ENCODE peak calls at places on chromosome 21, in seven cellular contexts. Q is upper lobe of right lung; X is body of pancreas; L is neuronal stem cell; H is suprapubic skin; O is CD8-positive, alpha-beta memory T cell; E is A549. F is an unnamed sample.

GRCh38 chr21:27715131-27715530 is 748.2 kb upstream of the ADAMTS5 start:
- DNase-seq in Q (no peak), H (no peak), L (no peak), E (no peak), X (no peak), O (no peak), F (no peak)

GRCh38 chr21:38323721-38324591 is 67.2 kb downstream of the KCNJ15 start:
- DNase-seq in L (no peak), Q (no peak), O (peak), E (no peak), H (no peak), X (no peak), F (peak)

GRCh38 chr21:29189358-29189757 is 58.9 kb downstream of the MAP3K7CL start:
- DNase-seq in X (no peak), H (no peak), E (no peak), L (no peak), Q (no peak), O (no peak), F (no peak)

GRCh38 chr21:37513383-37513782 is 146.8 kb downstream of the DYRK1A start:
- DNase-seq in E (no peak), X (no peak), H (no peak), L (no peak), O (no peak), Q (no peak), F (no peak)

GRCh38 chr21:20970691-20971090 is 27.5 kb upstream of the NCAM2 start:
- DNase-seq in X (no peak), Q (no peak), E (no peak), H (no peak), O (no peak), L (no peak), F (no peak)

GRCh38 chr21:32470206-32470605 is 57.7 kb downstream of the EVA1C start:
- DNase-seq in H (peak), L (no peak), Q (peak), O (no peak), X (no peak), E (no peak), F (no peak)

GRCh38 chr21:14273736-14274538 is 58.0 kb downstream of the RBM11 start:
- DNase-seq in E (no peak), O (no peak), H (peak), Q (peak), L (no peak), X (peak), F (no peak)

GRCh38 chr21:28111151-28111619 is 881.5 kb downstream of the LTN1 start:
- DNase-seq in E (no peak), Q (no peak), O (no peak), X (peak), H (peak), L (no peak), F (peak)

GRCh38 chr21:35005077-35005476 is 44.0 kb downstream of the RUNX1 start:
- DNase-seq in H (no peak), O (no peak), L (no peak), X (no peak), E (no peak), Q (no peak), F (no peak)

GRCh38 chr21:32525282-32525681 is 60.0 kb downstream of the TCP10L start:
- DNase-seq in L (no peak), E (no peak), X (no peak), H (no peak), Q (no peak), O (no peak), F (no peak)

GRCh38 chr21:21624674-21625073 is 626.5 kb downstream of the NCAM2 start:
- DNase-seq in L (no peak), O (no peak), E (no peak), Q (no peak), H (no peak), X (no peak), F (peak)

GRCh38 chr21:34519013-34519412 is 7.0 kb upstream of the KCNE1 start:
- DNase-seq in H (no peak), Q (no peak), X (no peak), L (no peak), O (no peak), E (no peak), F (no peak)

GRCh38 chr21:28769683-28770082 is 223.0 kb downstream of the LTN1 start:
- DNase-seq in E (no peak), O (no peak), X (no peak), H (no peak), Q (no peak), L (no peak), F (no peak)

GRCh38 chr21:33199516-33200217 is 30.1 kb upstream of the IFNAR2 start:
- DNase-seq in L (peak), X (peak), H (peak), Q (no peak), E (peak), O (peak), F (peak)

GRCh38 chr21:14713109-14713508 is 167.0 kb upstream of the SAMSN1 start:
- DNase-seq in H (no peak), Q (no peak), E (no peak), O (no peak), X (no peak), L (no peak), F (no peak)

GRCh38 chr21:39737376-39738000 is 7.5 kb upstream of the IGSF5 start:
- DNase-seq in L (no peak), X (no peak), H (no peak), O (no peak), Q (no peak), E (no peak), F (no peak)

GRCh38 chr21:14453339-14453738 is 70.4 kb upstream of the HSPA13 start:
- DNase-seq in L (no peak), E (no peak), O (no peak), X (no peak), H (no peak), Q (no peak), F (no peak)

GRCh38 chr21:23127973-23128372 is 2129.8 kb downstream of the NCAM2 start:
- DNase-seq in H (no peak), X (no peak), Q (no peak), L (no peak), O (no peak), E (no peak), F (no peak)

GRCh38 chr21:34995979-34996303 is 53.2 kb downstream of the RUNX1 start:
- DNase-seq in L (no peak), E (no peak), O (no peak), H (no peak), Q (no peak), X (no peak), F (no peak)

GRCh38 chr21:20875741-20876140 is 122.5 kb upstream of the NCAM2 start:
- DNase-seq in E (no peak), L (peak), Q (no peak), X (no peak), H (no peak), O (no peak), F (no peak)

GRCh38 chr21:21952566-21952965 is 954.4 kb downstream of the NCAM2 start:
- DNase-seq in Q (no peak), O (no peak), E (no peak), H (no peak), X (no peak), L (no peak), F (no peak)

GRCh38 chr21:25577765-25578069 is 29.6 kb downstream of the MRPL39 start:
- DNase-seq in L (no peak), O (no peak), H (no peak), X (no peak), Q (no peak), E (no peak), F (no peak)

GRCh38 chr21:39390212-39390765 is 41.4 kb upstream of the HMGN1 start:
- DNase-seq in L (no peak), O (no peak), E (no peak), H (no peak), Q (no peak), X (no peak), F (no peak)

DNA sequence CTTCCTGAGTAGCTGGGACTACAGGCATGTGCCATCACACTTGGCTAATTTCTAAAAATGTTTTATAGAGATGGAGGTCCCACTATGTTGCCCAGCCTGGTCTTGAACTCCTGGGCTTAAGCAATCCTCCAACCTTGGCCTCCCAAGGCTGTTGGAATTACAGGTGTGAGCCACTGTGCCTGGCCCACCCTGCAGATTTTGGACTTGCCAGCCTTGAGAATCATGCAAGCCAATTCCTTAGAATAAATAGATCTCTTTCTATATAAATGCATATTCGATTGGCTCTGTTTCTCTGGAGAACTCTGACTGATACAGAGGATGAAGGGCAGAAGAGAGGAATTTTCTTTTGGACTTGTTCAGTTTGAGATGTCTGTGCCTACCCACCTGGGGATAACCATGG is 6.7 kb downstream of the CLDN14 start:
- DNase-seq in L (no peak), X (no peak), O (no peak), Q (no peak), H (no peak), E (no peak), F (no peak)
- H3K27ac ChIP-seq in L (no peak), X (no peak), O (no peak), Q (no peak), H (no peak), E (peak), F (no peak)

GRCh38 chr21:42350899-42351543 is at the start of gene TFF2:
- DNase-seq in O (no peak), E (no peak), H (no peak), L (no peak), Q (peak), X (no peak), F (no peak)
- H3K27ac ChIP-seq in O (no peak), E (no peak), H (no peak), L (no peak), Q (no peak), X (no peak), F (no peak)

GRCh38 chr21:45640001-45640887 is 3.3 kb upstream of the PCBP3 start:
- DNase-seq in H (no peak), Q (no peak), E (no peak), O (no peak), X (no peak), L (no peak), F (no peak)
- H3K27ac ChIP-seq in H (peak), Q (no peak), E (no peak), O (no peak), X (no peak), L (no peak), F (no peak)

GRCh38 chr21:16532841-16533240 is 803.1 kb downstream of the USP25 start:
- DNase-seq in O (no peak), Q (no peak), E (no peak), H (no peak), L (no peak), X (no peak), F (no peak)
- H3K27ac ChIP-seq in O (no peak), Q (no peak), E (peak), H (peak), L (no peak), X (no peak), F (no peak)

DNA sequence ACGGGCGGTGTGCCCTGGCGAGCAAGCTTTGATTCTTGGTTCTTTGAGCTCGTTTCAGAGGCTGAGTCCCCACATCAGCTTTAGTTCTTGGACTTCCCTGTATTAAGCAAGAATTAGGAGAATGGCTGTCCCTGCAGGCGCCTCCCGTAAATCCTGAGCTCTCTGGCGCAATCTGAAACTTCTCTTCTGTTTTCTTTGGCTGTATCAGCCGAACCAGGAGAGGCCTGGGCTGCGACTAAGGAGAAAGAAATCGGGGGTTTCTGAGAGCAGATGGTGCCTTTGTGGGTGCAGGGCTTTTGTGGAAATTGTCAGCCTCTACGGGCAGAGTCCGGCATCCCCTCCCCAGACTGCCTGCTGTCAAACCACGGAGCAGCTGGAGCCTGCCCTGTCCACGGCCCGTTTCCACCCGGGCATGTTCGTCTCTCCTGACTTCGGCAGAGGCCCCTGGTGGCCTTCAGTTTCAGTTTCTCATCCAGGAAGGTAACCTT is 17.9 kb downstream of the CSTB start:
- DNase-seq in O (no peak), L (no peak), E (no peak), Q (no peak), H (no peak), X (peak), F (no peak)
- H3K27ac ChIP-seq in O (no peak), L (peak), E (no peak), Q (peak), H (peak), X (peak), F (peak)

DNA sequence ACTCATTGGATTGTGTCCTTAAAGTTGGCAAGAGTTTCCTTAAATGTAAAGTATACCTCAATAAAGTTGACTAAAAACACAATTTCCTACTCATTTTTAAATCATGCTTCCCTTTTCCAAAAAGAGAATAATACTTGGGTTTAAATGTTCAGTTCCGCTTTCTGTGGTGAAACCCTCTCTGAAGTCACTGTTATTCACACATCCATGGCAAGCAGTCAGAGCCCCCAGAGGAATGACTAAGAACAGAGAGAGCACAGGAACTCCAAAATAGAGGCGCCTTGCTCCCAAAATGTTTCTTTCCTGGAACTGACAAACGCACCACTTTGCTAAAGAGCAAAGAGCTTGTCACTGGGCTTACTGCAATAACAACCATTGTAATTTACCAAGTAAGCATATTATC is 142.5 kb downstream of the TIAM1 start:
- DNase-seq in H (peak), L (no peak), X (peak), E (no peak), Q (no peak), O (no peak), F (no peak)
- H3K27ac ChIP-seq in H (peak), L (no peak), X (no peak), E (no peak), Q (peak), O (no peak), F (no peak)

GRCh38 chr21:44948426-44949120 is 8.7 kb downstream of the SLX9 start:
- DNase-seq in Q (peak), L (no peak), O (no peak), H (no peak), X (no peak), E (no peak), F (no peak)

GRCh38 chr21:44950016-44950326 is 10.1 kb downstream of the SLX9 start:
- DNase-seq in Q (no peak), L (no peak), O (no peak), H (no peak), X (no peak), E (no peak), F (no peak)

GRCh38 chr21:44951186-44951915 is 11.5 kb downstream of the SLX9 start:
- DNase-seq in L (no peak), X (no peak), Q (peak), H (no peak), O (no peak), E (no peak), F (no peak)

GRCh38 chr21:44949161-44950015 is 9.6 kb downstream of the SLX9 start:
- DNase-seq in X (peak), Q (peak), E (peak), O (peak), H (peak), L (peak), F (no peak)

DNA sequence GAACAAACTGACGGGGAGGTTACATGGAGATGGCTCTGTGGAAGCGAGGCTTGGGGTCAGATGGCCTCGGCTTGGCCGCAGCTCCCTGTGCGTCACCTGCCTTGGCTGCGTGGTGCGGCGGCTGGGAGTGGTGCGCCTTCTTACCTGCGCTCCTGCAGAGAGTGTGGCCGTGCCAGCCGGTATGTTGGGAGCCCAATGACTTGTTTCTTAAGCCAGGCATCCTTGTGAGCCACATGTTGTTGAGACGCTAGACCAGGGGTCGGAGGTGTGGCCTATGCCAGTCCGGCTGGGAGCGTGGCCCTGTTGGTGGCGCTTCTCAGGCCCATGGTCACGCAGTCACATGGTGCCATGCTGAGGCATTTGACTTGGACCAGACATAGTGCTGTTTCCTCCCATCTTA is 10.5 kb downstream of the SLX9 start:
- DNase-seq in H (no peak), O (no peak), Q (peak), E (no peak), L (no peak), X (no peak), F (no peak)
- H3K27ac ChIP-seq in H (peak), O (no peak), Q (no peak), E (no peak), L (no peak), X (no peak), F (no peak)